ENCODE peak calls at places on chromosomes 4 and X, in seven cellular contexts. F is IMR-90, P is neuronal stem cell, L is H9, R is H1, C is mesendoderm, M is mesenchymal stem cell. W is an unnamed sample.
A peak's percentile ranks its signal among the peaks of the same experiment; 100 is the strongest.

GRCh38 chrX:27815209-27815608 is 7.4 kb downstream of the MAGEB10 start:
- DNase-seq in F (peak; percentile 66), P (no peak), L (no peak), R (no peak), C (no peak), M (no peak), W (no peak)

GRCh38 chr4:8283161-8283560 is 13.6 kb downstream of the HTRA3 start:
- DNase-seq in F (no peak), P (no peak), L (no peak), R (no peak), C (no peak), M (no peak), W (no peak)

GRCh38 chr4:159077702-159078495 is 25.0 kb upstream of the RAPGEF2 start:
- DNase-seq in F (peak; percentile 11), P (no peak), L (no peak), R (no peak), C (no peak), M (no peak), W (no peak)

GRCh38 chr4:8585186-8585585 is 5.0 kb downstream of the GPR78 start:
- DNase-seq in F (no peak), P (no peak), L (peak; percentile 52), R (no peak), C (peak; percentile 54), M (no peak), W (no peak)

GRCh38 chr4:43357252-43357974 is 464.9 kb downstream of the GRXCR1 start:
- DNase-seq in F (no peak), P (no peak), L (no peak), R (no peak), C (no peak), M (no peak), W (no peak)

GRCh38 chrX:54640721-54641120 is 110.7 kb downstream of the GNL3L start:
- DNase-seq in F (no peak), P (no peak), L (no peak), R (no peak), C (peak; percentile 59), M (peak; percentile 38), W (peak; percentile 77)

GRCh38 chr4:61505773-61506640 is 305.9 kb downstream of the ADGRL3 start:
- DNase-seq in F (no peak), P (peak; percentile 69), L (no peak), R (no peak), C (no peak), M (no peak), W (no peak)

GRCh38 chrX:154121961-154122360 is 22.1 kb upstream of the OPN1LW start:
- DNase-seq in F (no peak), P (no peak), L (no peak), R (no peak), C (no peak), M (no peak), W (peak; percentile 84)

GRCh38 chrX:45711231-45711630 is 510.6 kb upstream of the DIPK2B start:
- DNase-seq in F (peak; percentile 28), P (no peak), L (no peak), R (no peak), C (no peak), M (peak; percentile 9), W (no peak)

GRCh38 chrX:117120700-117121099 is 657.9 kb upstream of the CT83 start:
- DNase-seq in F (no peak), P (no peak), L (no peak), R (no peak), C (peak; percentile 0), M (no peak), W (no peak)

GRCh38 chr4:54958236-54958635 is 167.2 kb downstream of the KDR start:
- DNase-seq in F (peak; percentile 22), P (no peak), L (no peak), R (no peak), C (no peak), M (peak; percentile 24), W (peak; percentile 51)

GRCh38 chr4:101125045-101125713 is 222.1 kb downstream of the PPP3CA start:
- DNase-seq in F (no peak), P (no peak), L (no peak), R (no peak), C (peak; percentile 8), M (no peak), W (no peak)

GRCh38 chr4:152983221-152983620 is 47.1 kb downstream of the FHDC1 start:
- DNase-seq in F (no peak), P (no peak), L (peak; percentile 67), R (no peak), C (peak; percentile 71), M (no peak), W (peak; percentile 49)

GRCh38 chrX:33415454-33415853 is 204.1 kb upstream of the DMD start:
- DNase-seq in F (no peak), P (no peak), L (no peak), R (no peak), C (no peak), M (no peak), W (no peak)

GRCh38 chr4:48008021-48008596 is 8.4 kb downstream of the CNGA1 start:
- DNase-seq in F (no peak), P (peak; percentile 32), L (no peak), R (no peak), C (peak; percentile 63), M (peak; percentile 17), W (no peak)

GRCh38 chr4:99679204-99679603 is 21.6 kb upstream of the C4orf54 start:
- DNase-seq in F (no peak), P (no peak), L (no peak), R (no peak), C (no peak), M (no peak), W (no peak)

GRCh38 chr4:183182873-183183725 is 84.0 kb downstream of the WWC2 start:
- DNase-seq in F (peak; percentile 91), P (peak; percentile 67), L (peak; percentile 94), R (peak; percentile 70), C (peak; percentile 100), M (peak; percentile 92), W (peak; percentile 72)

GRCh38 chr4:51835079-51835478 is 7.9 kb upstream of the DCUN1D4 start:
- DNase-seq in F (no peak), P (no peak), L (no peak), R (no peak), C (no peak), M (no peak), W (no peak)

GRCh38 chrX:141989802-141990201 is 86.1 kb downstream of the MAGEC1 start:
- DNase-seq in F (no peak), P (no peak), L (no peak), R (no peak), C (no peak), M (no peak), W (peak; percentile 1)

GRCh38 chrX:119677654-119677981 is 15.3 kb downstream of the SEPTIN6 start:
- DNase-seq in F (no peak), P (no peak), L (no peak), R (no peak), C (no peak), M (no peak), W (no peak)

GRCh38 chrX:65677954-65678469 is 10.6 kb downstream of the MSN start:
- DNase-seq in F (peak; percentile 94), P (no peak), L (no peak), R (no peak), C (no peak), M (peak; percentile 90), W (no peak)
- H3K9ac ChIP-seq in F (peak overlapping the region; percentile 71), P (no peak overlapping the region), L (no peak overlapping the region), R (no peak overlapping the region), C (no peak overlapping the region), M (peak overlapping the region; percentile 63), W (no peak overlapping the region)

DNA sequence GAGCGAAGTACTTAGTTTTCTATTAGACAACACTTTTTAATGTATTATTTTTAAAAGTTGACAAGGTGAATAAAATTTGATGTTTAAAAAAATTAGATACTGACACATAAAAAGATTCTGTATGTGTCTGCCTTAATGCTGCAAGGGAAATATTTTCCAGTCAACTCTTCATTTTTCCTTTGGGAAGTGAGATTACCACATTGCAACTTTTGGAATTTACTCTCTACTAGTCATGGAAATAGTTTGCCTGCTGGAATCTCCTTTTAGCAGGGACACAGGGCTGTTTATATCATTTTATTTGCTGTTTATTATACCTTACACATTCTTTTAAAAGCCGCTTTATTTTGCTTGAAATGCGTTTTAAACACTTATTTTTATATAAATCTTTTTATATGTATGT is 135.1 kb downstream of the MID1 start:
- DNase-seq in F (peak; percentile 13), P (no peak), L (no peak), R (no peak), C (no peak), M (no peak), W (peak; percentile 74)
- H2AK5ac ChIP-seq in F (no peak overlapping the region), P (no peak overlapping the region), L (no peak overlapping the region), R (no peak overlapping the region), C (no peak overlapping the region), M (no peak overlapping the region), W (no peak overlapping the region)

GRCh38 chrX:43707812-43708548 is 51.9 kb downstream of the MAOA start:
- DNase-seq in F (no peak), P (no peak), L (no peak), R (no peak), C (no peak), M (peak; percentile 62), W (no peak)
- H3K27ac ChIP-seq in F (no peak overlapping the region), P (no peak overlapping the region), L (no peak overlapping the region), R (no peak overlapping the region), C (no peak overlapping the region), M (no peak overlapping the region), W (no peak overlapping the region)

GRCh38 chrX:7062912-7063311 is 84.6 kb upstream of the STS start:
- DNase-seq in F (no peak), P (no peak), L (no peak), R (no peak), C (no peak), M (no peak), W (no peak)

GRCh38 chrX:7062276-7062675 is 85.2 kb upstream of the STS start:
- DNase-seq in F (peak; percentile 66), P (no peak), L (no peak), R (no peak), C (no peak), M (peak; percentile 16), W (no peak)

GRCh38 chrX:7061429-7061828 is 86.1 kb upstream of the STS start:
- DNase-seq in F (no peak), P (no peak), L (no peak), R (no peak), C (no peak), M (no peak), W (no peak)

GRCh38 chrX:7060444-7060843 is 87.1 kb upstream of the STS start:
- DNase-seq in F (no peak), P (no peak), L (no peak), R (no peak), C (no peak), M (no peak), W (no peak)

GRCh38 chrX:7059214-7059838 is 88.2 kb upstream of the STS start:
- DNase-seq in F (no peak), P (no peak), L (no peak), R (no peak), C (no peak), M (no peak), W (no peak)
- H3K9ac ChIP-seq in F (no peak overlapping the region), P (no peak overlapping the region), L (no peak overlapping the region), R (no peak overlapping the region), C (no peak overlapping the region), M (no peak overlapping the region), W (no peak overlapping the region)